ENCODE peak calls at places on chromosome 10, in five cellular contexts. One of them, this sample, is unnamed.

GRCh38 chr10:116511365-116511764 is 34.4 kb upstream of the PNLIP start:
- DNase-seq in SK-N-DZ: no peak
- DNase-seq in activated naive CD4-positive, alpha-beta T cell treated with anti-CD3 and anti-CD28 coated beads for 36 hours: no peak
- DNase-seq in GM12878: no peak
- DNase-seq in AG09319: no peak
- DNase-seq in this sample: no peak

GRCh38 chr10:55631071-55631654 is 729.9 kb downstream of the ZWINT start:
- DNase-seq in SK-N-DZ: peak; percentile 84
- DNase-seq in GM12878: no peak
- DNase-seq in AG09319: no peak
- DNase-seq in activated naive CD4-positive, alpha-beta T cell treated with anti-CD3 and anti-CD28 coated beads for 36 hours: peak; percentile 7
- DNase-seq in this sample: no peak

GRCh38 chr10:42836771-42837468 is 54.3 kb downstream of the BMS1 start:
- DNase-seq in AG09319: peak; percentile 0
- DNase-seq in GM12878: no peak
- DNase-seq in SK-N-DZ: no peak
- DNase-seq in activated naive CD4-positive, alpha-beta T cell treated with anti-CD3 and anti-CD28 coated beads for 36 hours: no peak
- DNase-seq in this sample: no peak

GRCh38 chr10:87761892-87762291 is 56.1 kb downstream of the ATAD1 start:
- DNase-seq in GM12878: no peak
- DNase-seq in activated naive CD4-positive, alpha-beta T cell treated with anti-CD3 and anti-CD28 coated beads for 36 hours: peak; percentile 77
- DNase-seq in AG09319: no peak
- DNase-seq in SK-N-DZ: no peak
- DNase-seq in this sample: peak; percentile 36

GRCh38 chr10:110919349-110919931 is at the start of gene SHOC2:
- DNase-seq in GM12878: no peak
- DNase-seq in SK-N-DZ: no peak
- DNase-seq in AG09319: no peak
- DNase-seq in activated naive CD4-positive, alpha-beta T cell treated with anti-CD3 and anti-CD28 coated beads for 36 hours: peak; percentile 99
- DNase-seq in this sample: no peak

GRCh38 chr10:107487284-107487683 is 322.8 kb upstream of the SORCS1 start:
- DNase-seq in GM12878: no peak
- DNase-seq in AG09319: no peak
- DNase-seq in SK-N-DZ: no peak
- DNase-seq in activated naive CD4-positive, alpha-beta T cell treated with anti-CD3 and anti-CD28 coated beads for 36 hours: no peak
- DNase-seq in this sample: no peak

GRCh38 chr10:74337330-74338016 is 186.5 kb downstream of the ADK start:
- DNase-seq in AG09319: no peak
- DNase-seq in activated naive CD4-positive, alpha-beta T cell treated with anti-CD3 and anti-CD28 coated beads for 36 hours: no peak
- DNase-seq in SK-N-DZ: no peak
- DNase-seq in GM12878: no peak
- DNase-seq in this sample: no peak

GRCh38 chr10:101974091-101974799 is 81.7 kb downstream of the ARMH3 start:
- DNase-seq in GM12878: no peak
- DNase-seq in activated naive CD4-positive, alpha-beta T cell treated with anti-CD3 and anti-CD28 coated beads for 36 hours: no peak
- DNase-seq in AG09319: no peak
- DNase-seq in SK-N-DZ: no peak
- DNase-seq in this sample: no peak

GRCh38 chr10:30027057-30028005 is 32.1 kb downstream of the JCAD start:
- DNase-seq in GM12878: peak; percentile 32
- DNase-seq in activated naive CD4-positive, alpha-beta T cell treated with anti-CD3 and anti-CD28 coated beads for 36 hours: peak; percentile 93
- DNase-seq in AG09319: no peak
- DNase-seq in SK-N-DZ: no peak
- DNase-seq in this sample: no peak

GRCh38 chr10:78292987-78293865 is 259.6 kb downstream of the RPS24 start:
- DNase-seq in GM12878: no peak
- DNase-seq in activated naive CD4-positive, alpha-beta T cell treated with anti-CD3 and anti-CD28 coated beads for 36 hours: no peak
- DNase-seq in AG09319: no peak
- DNase-seq in SK-N-DZ: peak; percentile 96
- DNase-seq in this sample: no peak

GRCh38 chr10:86438091-86438749 is 71.6 kb upstream of the GRID1 start:
- DNase-seq in GM12878: no peak
- DNase-seq in activated naive CD4-positive, alpha-beta T cell treated with anti-CD3 and anti-CD28 coated beads for 36 hours: no peak
- DNase-seq in SK-N-DZ: no peak
- DNase-seq in AG09319: no peak
- DNase-seq in this sample: no peak

GRCh38 chr10:63671317-63671937 is 150.2 kb downstream of the REEP3 start:
- DNase-seq in AG09319: peak; percentile 86
- DNase-seq in activated naive CD4-positive, alpha-beta T cell treated with anti-CD3 and anti-CD28 coated beads for 36 hours: no peak
- DNase-seq in SK-N-DZ: no peak
- DNase-seq in GM12878: no peak
- DNase-seq in this sample: peak; percentile 80

GRCh38 chr10:35546824-35547225 is 58.3 kb upstream of the GJD4 start:
- DNase-seq in AG09319: no peak
- DNase-seq in SK-N-DZ: no peak
- DNase-seq in GM12878: no peak
- DNase-seq in activated naive CD4-positive, alpha-beta T cell treated with anti-CD3 and anti-CD28 coated beads for 36 hours: no peak
- DNase-seq in this sample: no peak

GRCh38 chr10:60808031-60808430 is 29.8 kb downstream of the CDK1 start:
- DNase-seq in activated naive CD4-positive, alpha-beta T cell treated with anti-CD3 and anti-CD28 coated beads for 36 hours: no peak
- DNase-seq in AG09319: no peak
- DNase-seq in GM12878: no peak
- DNase-seq in SK-N-DZ: no peak
- DNase-seq in this sample: no peak

GRCh38 chr10:101569465-101569837 is 18.6 kb downstream of the POLL start:
- DNase-seq in AG09319: no peak
- DNase-seq in SK-N-DZ: peak; percentile 73
- DNase-seq in GM12878: no peak
- DNase-seq in activated naive CD4-positive, alpha-beta T cell treated with anti-CD3 and anti-CD28 coated beads for 36 hours: no peak
- DNase-seq in this sample: no peak

GRCh38 chr10:97849101-97849490 is 547 bp upstream of the GOLGA7B start:
- DNase-seq in SK-N-DZ: no peak
- DNase-seq in activated naive CD4-positive, alpha-beta T cell treated with anti-CD3 and anti-CD28 coated beads for 36 hours: no peak
- DNase-seq in GM12878: no peak
- DNase-seq in AG09319: no peak
- DNase-seq in this sample: no peak

GRCh38 chr10:80407836-80408197 is 534 bp upstream of the PRXL2A start:
- DNase-seq in AG09319: no peak
- DNase-seq in GM12878: no peak
- DNase-seq in activated naive CD4-positive, alpha-beta T cell treated with anti-CD3 and anti-CD28 coated beads for 36 hours: peak; percentile 53
- DNase-seq in SK-N-DZ: no peak
- DNase-seq in this sample: no peak

GRCh38 chr10:111186385-111186784 is 109.6 kb downstream of the ADRA2A start:
- DNase-seq in GM12878: no peak
- DNase-seq in AG09319: no peak
- DNase-seq in activated naive CD4-positive, alpha-beta T cell treated with anti-CD3 and anti-CD28 coated beads for 36 hours: no peak
- DNase-seq in SK-N-DZ: no peak
- DNase-seq in this sample: no peak

GRCh38 chr10:62076872-62077271 is 175.4 kb downstream of the ARID5B start:
- DNase-seq in AG09319: no peak
- DNase-seq in SK-N-DZ: no peak
- DNase-seq in activated naive CD4-positive, alpha-beta T cell treated with anti-CD3 and anti-CD28 coated beads for 36 hours: no peak
- DNase-seq in GM12878: no peak
- DNase-seq in this sample: peak; percentile 74

GRCh38 chr10:87850742-87851205 is 12.6 kb downstream of the KLLN start:
- DNase-seq in activated naive CD4-positive, alpha-beta T cell treated with anti-CD3 and anti-CD28 coated beads for 36 hours: peak; percentile 71
- DNase-seq in GM12878: no peak
- DNase-seq in AG09319: no peak
- DNase-seq in SK-N-DZ: peak; percentile 78
- DNase-seq in this sample: peak; percentile 43

GRCh38 chr10:11689945-11690736 is 52.0 kb upstream of the ECHDC3 start:
- DNase-seq in SK-N-DZ: no peak
- DNase-seq in AG09319: no peak
- DNase-seq in activated naive CD4-positive, alpha-beta T cell treated with anti-CD3 and anti-CD28 coated beads for 36 hours: no peak
- DNase-seq in GM12878: no peak
- DNase-seq in this sample: no peak

GRCh38 chr10:95214793-95215192 is 20.8 kb downstream of the ACSM6 start:
- DNase-seq in AG09319: no peak
- DNase-seq in activated naive CD4-positive, alpha-beta T cell treated with anti-CD3 and anti-CD28 coated beads for 36 hours: no peak
- DNase-seq in SK-N-DZ: no peak
- DNase-seq in GM12878: no peak
- DNase-seq in this sample: no peak

GRCh38 chr10:75430000-75430763 is 1.2 kb upstream of the LRMDA start:
- DNase-seq in SK-N-DZ: peak; percentile 21
- DNase-seq in GM12878: no peak
- DNase-seq in activated naive CD4-positive, alpha-beta T cell treated with anti-CD3 and anti-CD28 coated beads for 36 hours: no peak
- DNase-seq in AG09319: no peak
- DNase-seq in this sample: no peak

GRCh38 chr10:123390332-123390731 is 236.1 kb downstream of the BUB3 start:
- DNase-seq in GM12878: no peak
- DNase-seq in activated naive CD4-positive, alpha-beta T cell treated with anti-CD3 and anti-CD28 coated beads for 36 hours: no peak
- DNase-seq in SK-N-DZ: no peak
- DNase-seq in AG09319: no peak
- DNase-seq in this sample: no peak

GRCh38 chr10:48913674-48914073 is 26.0 kb downstream of the LRRC18 start:
- DNase-seq in AG09319: no peak
- DNase-seq in GM12878: no peak
- DNase-seq in SK-N-DZ: no peak
- DNase-seq in activated naive CD4-positive, alpha-beta T cell treated with anti-CD3 and anti-CD28 coated beads for 36 hours: no peak
- DNase-seq in this sample: no peak

GRCh38 chr10:25849971-25850370 is 84.1 kb upstream of the MYO3A start:
- DNase-seq in SK-N-DZ: no peak
- DNase-seq in activated naive CD4-positive, alpha-beta T cell treated with anti-CD3 and anti-CD28 coated beads for 36 hours: no peak
- DNase-seq in AG09319: no peak
- DNase-seq in GM12878: no peak
- DNase-seq in this sample: no peak

GRCh38 chr10:6144609-6145413 is 56.0 kb downstream of the RBM17 start:
- DNase-seq in SK-N-DZ: peak; percentile 79
- DNase-seq in activated naive CD4-positive, alpha-beta T cell treated with anti-CD3 and anti-CD28 coated beads for 36 hours: peak; percentile 91
- DNase-seq in GM12878: no peak
- DNase-seq in AG09319: peak; percentile 60
- DNase-seq in this sample: peak; percentile 46

GRCh38 chr10:21989453-21990154 is 13.9 kb downstream of the DNAJC1 start:
- DNase-seq in SK-N-DZ: peak; percentile 68
- DNase-seq in AG09319: peak; percentile 47
- DNase-seq in GM12878: no peak
- DNase-seq in activated naive CD4-positive, alpha-beta T cell treated with anti-CD3 and anti-CD28 coated beads for 36 hours: peak; percentile 54
- DNase-seq in this sample: peak; percentile 60

GRCh38 chr10:78629773-78630172 is 439.0 kb upstream of the ZMIZ1 start:
- DNase-seq in AG09319: no peak
- DNase-seq in activated naive CD4-positive, alpha-beta T cell treated with anti-CD3 and anti-CD28 coated beads for 36 hours: no peak
- DNase-seq in GM12878: no peak
- DNase-seq in SK-N-DZ: no peak
- DNase-seq in this sample: no peak

GRCh38 chr10:96222441-96222840 is 48.9 kb downstream of the BLNK start:
- DNase-seq in GM12878: no peak
- DNase-seq in AG09319: no peak
- DNase-seq in SK-N-DZ: no peak
- DNase-seq in activated naive CD4-positive, alpha-beta T cell treated with anti-CD3 and anti-CD28 coated beads for 36 hours: no peak
- DNase-seq in this sample: no peak

GRCh38 chr10:6185039-6185716 is 17.6 kb upstream of the PFKFB3 start:
- DNase-seq in GM12878: no peak
- DNase-seq in AG09319: no peak
- DNase-seq in SK-N-DZ: no peak
- DNase-seq in activated naive CD4-positive, alpha-beta T cell treated with anti-CD3 and anti-CD28 coated beads for 36 hours: no peak
- DNase-seq in this sample: no peak

GRCh38 chr10:33032354-33033254 is 74.6 kb upstream of the ITGB1 start:
- DNase-seq in activated naive CD4-positive, alpha-beta T cell treated with anti-CD3 and anti-CD28 coated beads for 36 hours: no peak
- DNase-seq in AG09319: no peak
- DNase-seq in SK-N-DZ: no peak
- DNase-seq in GM12878: no peak
- DNase-seq in this sample: peak; percentile 23

GRCh38 chr10:24259365-24260125 is 50.6 kb downstream of the KIAA1217 start:
- DNase-seq in GM12878: no peak
- DNase-seq in AG09319: no peak
- DNase-seq in activated naive CD4-positive, alpha-beta T cell treated with anti-CD3 and anti-CD28 coated beads for 36 hours: no peak
- DNase-seq in SK-N-DZ: no peak
- DNase-seq in this sample: no peak

GRCh38 chr10:79562135-79562756 is 2.0 kb upstream of the SFTPA2 start:
- DNase-seq in SK-N-DZ: peak; percentile 52
- DNase-seq in GM12878: no peak
- DNase-seq in activated naive CD4-positive, alpha-beta T cell treated with anti-CD3 and anti-CD28 coated beads for 36 hours: peak; percentile 81
- DNase-seq in AG09319: peak; percentile 12
- DNase-seq in this sample: peak; percentile 37

GRCh38 chr10:86363833-86364511 is 2.6 kb downstream of the GRID1 start:
- DNase-seq in AG09319: no peak
- DNase-seq in activated naive CD4-positive, alpha-beta T cell treated with anti-CD3 and anti-CD28 coated beads for 36 hours: no peak
- DNase-seq in SK-N-DZ: no peak
- DNase-seq in GM12878: no peak
- DNase-seq in this sample: no peak